ENCODE peak calls at places on chromosomes 1 and 21, in four cellular contexts. B, X, V and F are unnamed samples.

GRCh38 chr21:38159355-38159754 is 97.4 kb upstream of the KCNJ15 start:
- DNase-seq in B (peak; percentile 75), X (peak; percentile 64), V (peak; percentile 3), F (peak; percentile 52)

GRCh38 chr1:200035956-200036615 is 8.6 kb downstream of the NR5A2 start:
- DNase-seq in B (no peak), X (no peak), V (no peak), F (no peak)

GRCh38 chr1:100834779-100835645 is 59.6 kb downstream of the EXTL2 start:
- DNase-seq in B (peak; percentile 33), X (peak; percentile 8), V (no peak), F (peak; percentile 14)

GRCh38 chr1:64864018-64864945 is 102.1 kb downstream of the JAK1 start:
- DNase-seq in B (peak; percentile 55), X (no peak), V (peak; percentile 22), F (no peak)

GRCh38 chr1:60833173-60833572 is 249.2 kb upstream of the NFIA start:
- DNase-seq in B (no peak), X (no peak), V (no peak), F (peak; percentile 16)

GRCh38 chr1:2801535-2802291 is at the start of gene TTC34:
- DNase-seq in B (no peak), X (no peak), V (peak; percentile 28), F (no peak)

GRCh38 chr1:203287109-203287893 is 18.0 kb upstream of the BTG2 start:
- DNase-seq in B (no peak), X (peak; percentile 67), V (peak; percentile 66), F (no peak)

GRCh38 chr1:26112407-26112775 is 767 bp downstream of the PDIK1L start:
- DNase-seq in B (no peak), X (no peak), V (no peak), F (no peak)

GRCh38 chr21:44494956-44495355 is 39.6 kb downstream of the LRRC3 start:
- DNase-seq in B (no peak), X (no peak), V (no peak), F (no peak)

GRCh38 chr1:201624741-201625646 is 86.1 kb downstream of the NAV1 start:
- DNase-seq in B (peak; percentile 94), X (no peak), V (no peak), F (no peak)

GRCh38 chr1:15900662-15901279 is 53.3 kb downstream of the SPEN start:
- DNase-seq in B (no peak), X (no peak), V (no peak), F (no peak)